ENCODE peak calls at places on chromosomes 5 and 9, in eight cellular contexts. G is OCI-LY7, B is endothelial cell, O is body of pancreas, D is chondrocyte, J is HCT116, U is right lobe of liver, F is psoas muscle. W is an unnamed sample.

GRCh38 chr9:136353088-136353487 is 10.5 kb downstream of the DNLZ start:
- DNase-seq in U (no peak), J (no peak), F (no peak), B (no peak), D (no peak), O (no peak), G (no peak), W (no peak)

GRCh38 chr5:44665101-44665701 is 143.5 kb upstream of the MRPS30 start:
- DNase-seq in G (no peak), F (peak; percentile 50), B (no peak), J (peak; percentile 36), O (no peak), D (no peak), U (no peak), W (no peak)

GRCh38 chr9:123643518-123643917 is 286.4 kb downstream of the DENND1A start:
- DNase-seq in G (no peak), J (no peak), B (no peak), O (no peak), U (no peak), F (no peak), D (no peak), W (no peak)

GRCh38 chr9:21964925-21965385 is 29.2 kb downstream of the CDKN2A start:
- DNase-seq in B (peak; percentile 16), F (peak; percentile 59), U (peak; percentile 66), D (no peak), J (no peak), O (peak; percentile 57), G (no peak), W (no peak)

GRCh38 chr5:142507528-142507927 is 178.4 kb downstream of the FGF1 start:
- DNase-seq in D (no peak), F (no peak), J (no peak), O (no peak), B (no peak), U (no peak), G (no peak), W (no peak)

GRCh38 chr5:171975262-171975876 is 31.1 kb downstream of the FBXW11 start:
- DNase-seq in G (no peak), O (no peak), U (no peak), D (no peak), F (no peak), J (no peak), B (no peak), W (no peak)

GRCh38 chr9:137804908-137805356 is 72.7 kb upstream of the CACNA1B start:
- DNase-seq in B (no peak), G (no peak), D (peak; percentile 32), J (no peak), O (no peak), F (no peak), U (no peak), W (no peak)

GRCh38 chr9:109843651-109844050 is 63.7 kb downstream of the PALM2AKAP2 start:
- DNase-seq in U (peak; percentile 90), G (no peak), D (no peak), O (peak; percentile 22), F (peak; percentile 92), B (no peak), J (no peak), W (no peak)

GRCh38 chr9:136840877-136841645 is 1.2 kb upstream of the AJM1 start:
- DNase-seq in U (peak; percentile 96), D (no peak), J (no peak), F (peak; percentile 72), B (no peak), G (no peak), O (peak; percentile 94), W (no peak)

GRCh38 chr5:74056789-74057164 is 430.8 kb downstream of the ARHGEF28 start:
- DNase-seq in U (no peak), G (peak; percentile 13), F (no peak), B (no peak), O (peak; percentile 67), J (no peak), D (no peak), W (no peak)

GRCh38 chr5:53291528-53291927 is 182.0 kb upstream of the MOCS2 start:
- DNase-seq in O (no peak), J (no peak), B (no peak), F (no peak), U (no peak), G (no peak), D (no peak), W (no peak)

GRCh38 chr5:118314936-118315335 is 673.4 kb downstream of the DTWD2 start:
- DNase-seq in B (no peak), D (no peak), G (no peak), J (no peak), O (no peak), U (no peak), F (no peak), W (peak; percentile 1)

GRCh38 chr9:115396071-115396529 is 278.1 kb upstream of the TNC start:
- DNase-seq in G (no peak), F (no peak), J (no peak), O (no peak), U (no peak), B (no peak), D (no peak), W (no peak)

GRCh38 chr5:142472306-142472951 is 147.6 kb upstream of the SPRY4 start:
- DNase-seq in G (no peak), J (peak; percentile 97), F (no peak), O (no peak), D (no peak), U (no peak), B (no peak), W (peak; percentile 84)

GRCh38 chr5:115810776-115811175 is 5.7 kb downstream of the CDO1 start:
- DNase-seq in D (no peak), J (no peak), U (no peak), B (no peak), G (no peak), O (no peak), F (no peak), W (peak; percentile 56)

GRCh38 chr5:4905674-4906528 is 234.2 kb upstream of the ADAMTS16 start:
- DNase-seq in G (no peak), B (peak; percentile 14), F (peak; percentile 70), U (no peak), J (no peak), O (peak; percentile 33), D (no peak), W (no peak)
- TF ChIP-seq CTCF in G (no peak), B (peak; percentile 39), F (no peak), U (no peak), J (no peak), O (no peak), D (peak; percentile 11), W (no peak)

DNA sequence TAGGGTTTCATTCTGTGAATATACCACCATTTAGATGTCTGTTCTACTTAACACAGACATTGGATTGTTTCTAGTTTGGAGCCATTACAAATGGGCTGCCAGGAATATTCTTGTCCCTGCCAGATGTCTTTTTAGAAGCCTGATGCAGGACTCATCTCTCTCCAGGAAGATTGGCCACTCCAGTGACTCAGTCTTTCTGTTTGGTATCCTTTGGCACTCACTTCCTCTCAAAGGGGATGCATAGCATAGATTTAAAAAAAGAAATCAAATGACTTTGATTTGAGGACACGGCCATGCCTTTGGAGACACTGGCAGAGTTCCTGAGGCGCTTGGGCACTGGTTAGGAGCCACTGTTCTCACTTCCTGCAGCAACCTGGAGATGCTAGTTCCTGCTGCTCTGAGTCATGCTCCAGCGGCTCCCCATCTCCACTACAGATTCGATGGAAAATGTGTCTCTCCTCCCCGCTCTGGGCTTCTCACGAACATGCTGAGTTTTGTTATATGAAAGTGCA is 3.5 kb upstream of the ZNF366 start:
- DNase-seq in B (no peak), J (no peak), D (no peak), G (no peak), U (no peak), F (peak; percentile 85), O (peak; percentile 14), W (no peak)
- TF ChIP-seq CTCF in B (no peak), J (no peak), D (no peak), G (no peak), U (no peak), F (no peak), O (no peak), W (no peak)

GRCh38 chr5:145446412-145446811 is 388.7 kb downstream of the PRELID2 start:
- DNase-seq in O (no peak), G (no peak), F (no peak), J (no peak), B (no peak), D (no peak), U (no peak), W (no peak)

GRCh38 chr5:145450286-145450969 is 384.7 kb downstream of the PRELID2 start:
- DNase-seq in U (no peak), G (no peak), F (no peak), B (no peak), J (no peak), D (no peak), O (no peak), W (no peak)

GRCh38 chr5:145445027-145445426 is 390.1 kb downstream of the PRELID2 start:
- DNase-seq in F (no peak), O (no peak), D (no peak), U (no peak), G (no peak), J (no peak), B (no peak), W (no peak)

DNA sequence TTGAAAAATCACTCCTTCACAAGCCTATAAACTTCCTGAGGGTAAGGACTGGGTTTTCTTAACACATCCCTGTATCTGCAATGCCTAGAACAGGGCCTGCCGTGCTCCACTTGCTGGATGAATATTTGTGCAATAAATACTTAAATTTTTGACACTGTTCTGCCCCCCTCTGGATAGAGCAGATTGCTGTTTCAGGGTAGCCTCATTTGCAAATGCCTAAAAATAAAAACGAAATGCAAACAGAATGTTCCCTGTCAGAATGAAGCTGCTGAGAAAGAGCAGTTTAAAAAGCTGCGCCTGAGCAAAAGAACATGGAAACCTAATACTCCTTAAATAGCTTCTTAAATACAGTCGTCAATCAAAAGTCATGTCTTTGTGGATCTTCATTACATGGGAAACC is 385.3 kb downstream of the PRELID2 start:
- DNase-seq in G (no peak), U (no peak), D (no peak), J (no peak), F (no peak), B (no peak), O (no peak), W (no peak)
- TF ChIP-seq CTCF in G (no peak), U (no peak), D (peak; percentile 30), J (no peak), F (no peak), B (no peak), O (no peak), W (no peak)

GRCh38 chr9:130728721-130729120 is 35.1 kb downstream of the EXOSC2 start:
- DNase-seq in F (no peak), J (peak; percentile 54), G (no peak), D (no peak), U (no peak), O (no peak), B (no peak), W (peak; percentile 52)

GRCh38 chr9:130729145-130729544 is 35.6 kb downstream of the EXOSC2 start:
- DNase-seq in B (no peak), O (no peak), F (no peak), D (no peak), J (no peak), U (no peak), G (no peak), W (no peak)

GRCh38 chr9:130731355-130731754 is 37.8 kb downstream of the EXOSC2 start:
- DNase-seq in B (no peak), G (no peak), F (no peak), D (no peak), J (no peak), U (no peak), O (no peak), W (no peak)

GRCh38 chr9:130732793-130733221 is 39.2 kb downstream of the EXOSC2 start:
- DNase-seq in F (no peak), D (no peak), B (no peak), O (no peak), G (no peak), U (no peak), J (no peak), W (no peak)

GRCh38 chr9:130732131-130732530 is 38.6 kb downstream of the EXOSC2 start:
- DNase-seq in U (no peak), O (no peak), G (no peak), J (no peak), B (no peak), D (no peak), F (no peak), W (no peak)
- TF ChIP-seq CTCF in U (no peak), O (no peak), G (peak; percentile 58), J (peak; percentile 21), B (no peak), D (peak; percentile 35), F (no peak), W (peak; percentile 19)